ENCODE peak calls at places on chromosomes 6 and 20, in nine cellular contexts. H is ovary, Y is A549, O is upper lobe of left lung, Q is body of pancreas, D is IMR-90, Z is HCT116, L is heart left ventricle, W is gastrocnemius medialis. I is an unnamed sample.
A peak's percentile ranks its signal among the peaks of the same experiment; 100 is the strongest.

GRCh38 chr6:135052939-135053338 is 1.7 kb downstream of the HBS1L start:
- DNase-seq in W (no peak), L (no peak), Z (no peak), H (no peak), O (no peak), Y (no peak), Q (no peak), D (no peak), I (no peak)

GRCh38 chr6:126631343-126631742 is 291.4 kb downstream of the CENPW start:
- DNase-seq in H (no peak), Q (no peak), D (no peak), Y (no peak), W (no peak), O (no peak), Z (no peak), L (no peak), I (no peak)

GRCh38 chr20:18504479-18505060 is 3.2 kb upstream of the SEC23B start:
- DNase-seq in Q (peak; percentile 68), O (peak; percentile 72), L (peak; percentile 59), H (peak; percentile 43), D (peak; percentile 27), W (peak; percentile 19), Y (no peak), Z (no peak), I (no peak)

GRCh38 chr6:105324386-105325000 is 78.4 kb downstream of the PREP start:
- DNase-seq in Q (no peak), O (no peak), D (no peak), H (no peak), W (no peak), Y (no peak), L (no peak), Z (no peak), I (no peak)

GRCh38 chr6:112470950-112471349 is 123.8 kb downstream of the RFPL4B start:
- DNase-seq in Y (no peak), D (no peak), W (no peak), H (no peak), L (no peak), Q (no peak), O (no peak), Z (no peak), I (no peak)

GRCh38 chr20:47353697-47354387 is 2.7 kb downstream of the ZMYND8 start:
- DNase-seq in D (no peak), L (no peak), Z (no peak), O (no peak), Y (no peak), Q (no peak), H (no peak), W (no peak), I (no peak)

GRCh38 chr6:52503344-52503747 is 73.5 kb downstream of the TRAM2 start:
- DNase-seq in Q (no peak), Z (no peak), H (no peak), O (no peak), L (no peak), D (no peak), Y (peak; percentile 54), W (no peak), I (no peak)

GRCh38 chr6:108133594-108134179 is 32.1 kb upstream of the NR2E1 start:
- DNase-seq in D (peak; percentile 74), O (peak; percentile 92), W (peak; percentile 20), Z (peak; percentile 66), H (peak; percentile 71), Y (peak; percentile 72), L (peak; percentile 40), Q (peak; percentile 88), I (no peak)

GRCh38 chr6:2853766-2854393 is 12.2 kb upstream of the SERPINB1 start:
- DNase-seq in H (no peak), D (peak; percentile 89), W (peak; percentile 71), L (no peak), O (no peak), Q (peak; percentile 57), Y (peak; percentile 80), Z (peak; percentile 87), I (peak; percentile 83)

GRCh38 chr6:36514554-36515456 is 32.5 kb downstream of the STK38 start:
- DNase-seq in L (no peak), Y (no peak), W (no peak), H (no peak), O (no peak), Z (no peak), D (no peak), Q (no peak), I (no peak)

GRCh38 chr20:52983726-52984450 is 11.7 kb downstream of the TSHZ2 start:
- DNase-seq in L (no peak), Y (no peak), W (no peak), Q (no peak), H (no peak), Z (no peak), D (no peak), O (peak; percentile 20), I (no peak)

GRCh38 chr20:18395544-18395943 is 71.3 kb downstream of the DZANK1 start:
- DNase-seq in H (no peak), Y (no peak), W (no peak), O (no peak), D (no peak), Z (no peak), L (no peak), Q (no peak), I (no peak)

GRCh38 chr6:11428351-11428750 is 109.2 kb upstream of the TMEM170B start:
- DNase-seq in D (no peak), Y (no peak), Q (no peak), O (no peak), W (no peak), Z (no peak), L (no peak), H (no peak), I (no peak)

GRCh38 chr6:11429577-11429976 is 108.0 kb upstream of the TMEM170B start:
- DNase-seq in H (no peak), L (no peak), W (no peak), Y (no peak), Q (no peak), O (no peak), D (no peak), Z (no peak), I (no peak)

GRCh38 chr6:11428895-11429294 is 108.7 kb upstream of the TMEM170B start:
- DNase-seq in L (no peak), H (no peak), Y (peak; percentile 51), Z (no peak), Q (no peak), W (peak; percentile 52), O (no peak), D (peak; percentile 76), I (no peak)

GRCh38 chr6:11431455-11431937 is 106.1 kb upstream of the TMEM170B start:
- DNase-seq in O (no peak), Q (no peak), L (no peak), H (no peak), W (peak; percentile 52), Y (no peak), Z (no peak), D (no peak), I (no peak)

DNA sequence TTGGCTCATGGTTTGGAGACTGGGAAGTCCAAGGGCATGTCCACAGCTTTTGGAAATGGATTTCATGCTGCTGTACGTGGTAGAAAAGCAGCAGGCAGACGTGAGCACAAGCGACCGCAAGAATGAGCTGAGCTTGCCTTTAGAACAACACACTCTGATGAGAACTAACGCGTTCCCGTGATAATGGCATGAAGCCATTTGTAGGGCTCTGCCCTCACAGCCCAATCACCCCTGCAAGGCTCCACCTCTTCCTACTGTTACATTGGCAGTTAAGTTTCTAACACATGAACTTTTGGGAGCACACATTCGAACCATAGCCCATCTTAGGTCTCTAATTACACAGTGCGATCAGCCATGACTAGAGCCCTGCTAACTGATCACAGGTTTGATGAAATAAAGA is 107.5 kb upstream of the TMEM170B start:
- DNase-seq in D (no peak), Y (no peak), W (no peak), L (no peak), Q (no peak), O (no peak), H (no peak), Z (no peak), I (no peak)
- H3K27ac ChIP-seq in D (no peak overlapping the region), Y (peak overlapping the region; percentile 76), W (peak overlapping the region; percentile 70), L (no peak overlapping the region), Q (no peak overlapping the region), O (peak overlapping the region; percentile 86), H (no peak overlapping the region), Z (no peak overlapping the region), I (no peak overlapping the region)

GRCh38 chr20:62475027-62475818 is 572 bp downstream of the GATA5 start:
- DNase-seq in Y (no peak), D (no peak), L (no peak), O (peak; percentile 84), H (no peak), W (no peak), Z (no peak), Q (no peak), I (no peak)
- TF ChIP-seq POLR2A in Y (no peak), D (no peak), L (no peak), O (no peak), H (no peak), W (no peak), Z (no peak), Q (peak; percentile 6), I (no peak)

DNA sequence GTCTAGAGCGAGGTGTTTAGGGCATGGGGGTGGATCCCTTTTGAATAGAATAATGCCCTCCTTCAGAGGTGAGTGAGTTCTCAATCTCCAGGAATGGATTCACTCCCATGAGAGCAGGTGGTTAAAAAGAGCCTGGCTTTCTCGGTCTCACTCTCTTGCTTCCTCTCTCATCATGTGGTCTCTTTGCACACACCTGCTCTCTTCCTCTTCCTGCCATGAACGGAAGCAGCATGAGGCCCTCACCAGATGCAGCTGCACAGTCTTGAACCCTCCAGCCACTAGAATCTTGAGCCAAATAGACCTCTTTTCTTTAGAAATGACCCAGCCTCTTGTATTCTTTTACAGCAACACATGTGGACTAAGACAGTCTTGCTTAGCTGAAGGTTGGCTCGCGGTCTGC is 119.3 kb downstream of the BMP7 start:
- DNase-seq in Z (no peak), W (no peak), O (no peak), H (no peak), Q (no peak), L (no peak), Y (no peak), D (no peak), I (no peak)
- H3K27ac ChIP-seq in Z (no peak overlapping the region), W (no peak overlapping the region), O (no peak overlapping the region), H (no peak overlapping the region), Q (no peak overlapping the region), L (no peak overlapping the region), Y (no peak overlapping the region), D (no peak overlapping the region), I (no peak overlapping the region)

GRCh38 chr6:90297866-90298381 is 1.3 kb upstream of the BACH2 start:
- DNase-seq in H (peak; percentile 42), Q (no peak), L (no peak), W (no peak), O (no peak), Y (no peak), D (no peak), Z (no peak), I (no peak)

GRCh38 chr6:90294989-90295853 is 1.4 kb downstream of the BACH2 start:
- DNase-seq in Y (peak; percentile 29), W (peak; percentile 59), D (peak; percentile 43), L (peak; percentile 55), H (peak; percentile 70), O (peak; percentile 91), Q (peak; percentile 48), Z (no peak), I (peak; percentile 65)

GRCh38 chr6:90297124-90297865 is 652 bp upstream of the BACH2 start:
- DNase-seq in L (no peak), Z (no peak), H (no peak), Q (no peak), O (no peak), W (peak; percentile 28), D (no peak), Y (no peak), I (peak; percentile 77)

GRCh38 chr6:90295854-90296345 is 743 bp downstream of the BACH2 start:
- DNase-seq in Z (no peak), H (peak; percentile 87), Y (peak; percentile 45), D (peak; percentile 68), L (peak; percentile 78), Q (peak; percentile 63), W (peak; percentile 83), O (peak; percentile 93), I (peak; percentile 80)

GRCh38 chr6:90296346-90297123 is at the start of gene BACH2:
- DNase-seq in H (peak; percentile 96), Y (peak; percentile 67), Q (peak; percentile 94), W (peak; percentile 85), D (peak; percentile 92), L (peak; percentile 91), O (peak; percentile 94), Z (peak; percentile 68), I (peak; percentile 93)
- TF ChIP-seq POLR2A in H (peak; percentile 60), Y (no peak), Q (peak; percentile 87), W (peak; percentile 38), D (peak; percentile 64), L (no peak), O (no peak), Z (no peak), I (no peak)